ENCODE peak calls at places on chromosome 5, in five cellular contexts. One of them, this sample, is unnamed.

GRCh38 chr5:71882826-71883744 is 164.0 kb downstream of the CARTPT start:
- DNase-seq in GM06990: no peak
- DNase-seq in body of pancreas: no peak
- DNase-seq in GM13977: no peak
- DNase-seq in LoVo: no peak
- DNase-seq in this sample: no peak

GRCh38 chr5:65855758-65856157 is 70.6 kb upstream of the ERBIN start:
- DNase-seq in GM06990: no peak
- DNase-seq in body of pancreas: no peak
- DNase-seq in GM13977: no peak
- DNase-seq in LoVo: no peak
- DNase-seq in this sample: no peak

GRCh38 chr5:150789943-150790611 is 11.5 kb downstream of the SMIM3 start:
- DNase-seq in GM06990: peak
- DNase-seq in body of pancreas: no peak
- DNase-seq in GM13977: peak
- DNase-seq in LoVo: peak
- DNase-seq in this sample: peak

GRCh38 chr5:53373420-53374188 is 106.8 kb upstream of the FST start:
- DNase-seq in GM06990: no peak
- DNase-seq in body of pancreas: no peak
- DNase-seq in GM13977: no peak
- DNase-seq in LoVo: no peak
- DNase-seq in this sample: peak

GRCh38 chr5:27242258-27242626 is 203.9 kb upstream of the CDH9 start:
- DNase-seq in GM06990: no peak
- DNase-seq in body of pancreas: no peak
- DNase-seq in GM13977: no peak
- DNase-seq in LoVo: no peak
- DNase-seq in this sample: no peak

GRCh38 chr5:74762599-74762998 is 4.3 kb downstream of the GFM2 start:
- DNase-seq in GM06990: no peak
- DNase-seq in body of pancreas: no peak
- DNase-seq in GM13977: no peak
- DNase-seq in LoVo: peak
- DNase-seq in this sample: peak

GRCh38 chr5:76472338-76473336 is 69.6 kb downstream of the IQGAP2 start:
- DNase-seq in GM06990: no peak
- DNase-seq in body of pancreas: no peak
- DNase-seq in GM13977: no peak
- DNase-seq in LoVo: peak
- DNase-seq in this sample: peak

GRCh38 chr5:36726317-36726716 is 119.9 kb downstream of the SLC1A3 start:
- DNase-seq in GM06990: no peak
- DNase-seq in body of pancreas: no peak
- DNase-seq in GM13977: no peak
- DNase-seq in LoVo: no peak
- DNase-seq in this sample: no peak

GRCh38 chr5:53360811-53361210 is 119.6 kb upstream of the FST start:
- DNase-seq in GM06990: no peak
- DNase-seq in body of pancreas: no peak
- DNase-seq in GM13977: no peak
- DNase-seq in LoVo: no peak
- DNase-seq in this sample: peak

GRCh38 chr5:137666109-137666850 is 69.6 kb downstream of the KLHL3 start:
- DNase-seq in GM06990: peak
- DNase-seq in body of pancreas: peak
- DNase-seq in GM13977: peak
- DNase-seq in LoVo: no peak
- DNase-seq in this sample: no peak

GRCh38 chr5:97838214-97838613 is 655.2 kb upstream of the RIOK2 start:
- DNase-seq in GM06990: peak
- DNase-seq in body of pancreas: no peak
- DNase-seq in GM13977: peak
- DNase-seq in LoVo: peak
- DNase-seq in this sample: peak

GRCh38 chr5:80672140-80672736 is 17.5 kb upstream of the DHFR start:
- DNase-seq in GM06990: no peak
- DNase-seq in body of pancreas: peak
- DNase-seq in GM13977: peak
- DNase-seq in LoVo: peak
- DNase-seq in this sample: peak

GRCh38 chr5:33806736-33807442 is 84.9 kb downstream of the ADAMTS12 start:
- DNase-seq in GM06990: no peak
- DNase-seq in body of pancreas: no peak
- DNase-seq in GM13977: no peak
- DNase-seq in LoVo: no peak
- DNase-seq in this sample: peak

GRCh38 chr5:32836176-32836575 is 125.1 kb downstream of the NPR3 start:
- DNase-seq in GM06990: no peak
- DNase-seq in body of pancreas: no peak
- DNase-seq in GM13977: no peak
- DNase-seq in LoVo: no peak
- DNase-seq in this sample: no peak

GRCh38 chr5:179198865-179199645 is 138.9 kb downstream of the ZNF354C start:
- DNase-seq in GM06990: no peak
- DNase-seq in body of pancreas: no peak
- DNase-seq in GM13977: no peak
- DNase-seq in LoVo: no peak
- DNase-seq in this sample: no peak

GRCh38 chr5:83387041-83387440 is 84.5 kb upstream of the VCAN start:
- DNase-seq in GM06990: no peak
- DNase-seq in body of pancreas: no peak
- DNase-seq in GM13977: no peak
- DNase-seq in LoVo: no peak
- DNase-seq in this sample: no peak

GRCh38 chr5:128413356-128413755 is 124.7 kb downstream of the FBN2 start:
- DNase-seq in GM06990: no peak
- DNase-seq in body of pancreas: no peak
- DNase-seq in GM13977: no peak
- DNase-seq in LoVo: no peak
- DNase-seq in this sample: no peak

GRCh38 chr5:119476341-119476740 is 24.0 kb downstream of the HSD17B4 start:
- DNase-seq in GM06990: no peak
- DNase-seq in body of pancreas: no peak
- DNase-seq in GM13977: no peak
- DNase-seq in LoVo: no peak
- DNase-seq in this sample: no peak

GRCh38 chr5:60206234-60206633 is 312.7 kb upstream of the PDE4D start:
- DNase-seq in GM06990: no peak
- DNase-seq in body of pancreas: no peak
- DNase-seq in GM13977: no peak
- DNase-seq in LoVo: no peak
- DNase-seq in this sample: no peak

GRCh38 chr5:172722309-172722815 is 48.6 kb downstream of the DUSP1 start:
- DNase-seq in GM06990: no peak
- DNase-seq in body of pancreas: no peak
- DNase-seq in GM13977: no peak
- DNase-seq in LoVo: no peak
- DNase-seq in this sample: no peak

GRCh38 chr5:39479537-39479936 is 54.8 kb upstream of the DAB2 start:
- DNase-seq in GM06990: no peak
- DNase-seq in body of pancreas: no peak
- DNase-seq in GM13977: no peak
- DNase-seq in LoVo: no peak
- DNase-seq in this sample: no peak

GRCh38 chr5:150461231-150461630 is 11.7 kb upstream of the RPS14 start:
- DNase-seq in GM06990: peak
- DNase-seq in body of pancreas: no peak
- DNase-seq in GM13977: peak
- DNase-seq in LoVo: no peak
- DNase-seq in this sample: no peak

GRCh38 chr5:179793470-179794139 is at the start of gene LTC4S:
- DNase-seq in GM06990: no peak
- DNase-seq in body of pancreas: peak
- DNase-seq in GM13977: no peak
- DNase-seq in LoVo: no peak
- DNase-seq in this sample: no peak

GRCh38 chr5:124952079-124952478 is 205.6 kb upstream of the ZNF608 start:
- DNase-seq in GM06990: peak
- DNase-seq in body of pancreas: no peak
- DNase-seq in GM13977: peak
- DNase-seq in LoVo: no peak
- DNase-seq in this sample: no peak

GRCh38 chr5:58133631-58134296 is 326.1 kb downstream of the PLK2 start:
- DNase-seq in GM06990: no peak
- DNase-seq in body of pancreas: no peak
- DNase-seq in GM13977: no peak
- DNase-seq in LoVo: peak
- DNase-seq in this sample: peak

GRCh38 chr5:135543151-135543818 is 7.5 kb upstream of the NEUROG1 start:
- DNase-seq in GM06990: no peak
- DNase-seq in body of pancreas: no peak
- DNase-seq in GM13977: peak
- DNase-seq in LoVo: no peak
- DNase-seq in this sample: no peak

GRCh38 chr5:56099346-56099745 is 104.6 kb upstream of the IL6ST start:
- DNase-seq in GM06990: no peak
- DNase-seq in body of pancreas: no peak
- DNase-seq in GM13977: no peak
- DNase-seq in LoVo: no peak
- DNase-seq in this sample: no peak

GRCh38 chr5:69167488-69167845 is 517 bp downstream of the CCNB1 start:
- DNase-seq in GM06990: no peak
- DNase-seq in body of pancreas: no peak
- DNase-seq in GM13977: no peak
- DNase-seq in LoVo: no peak
- DNase-seq in this sample: peak